ENCODE peak calls at places on chromosomes 7 and 10, in four cellular contexts. A is NCI-H446; X is stimulated activated CD4-positive, alpha-beta T cell treated with anti-CD3 and anti-CD28 coated beads, Interleukin-1b, Interleukin-23, amount 100 ng/mL, for 24 hours; L is cardiac muscle cell. B is an unnamed sample.

GRCh38 chr10:77756319-77757232 is 119.0 kb upstream of the KCNMA1 start:
- DNase-seq in A (peak), X (no peak), L (peak), B (peak)

GRCh38 chr10:14822879-14823755 is 14.7 kb downstream of the CDNF start:
- DNase-seq in A (no peak), X (no peak), L (peak), B (peak)

GRCh38 chr7:3089493-3089892 is 45.8 kb upstream of the CARD11 start:
- DNase-seq in A (no peak), X (no peak), L (peak), B (peak)

GRCh38 chr10:66916030-66916429 is 9.8 kb upstream of the LRRTM3 start:
- DNase-seq in A (no peak), X (no peak), L (no peak), B (no peak)

GRCh38 chr7:45662540-45663166 is 88.5 kb downstream of the ADCY1 start:
- DNase-seq in A (no peak), X (no peak), L (no peak), B (no peak)

GRCh38 chr7:28953628-28954027 is 4.5 kb downstream of the TRIL start:
- DNase-seq in A (no peak), X (no peak), L (peak), B (no peak)

GRCh38 chr10:117477961-117478670 is 64.4 kb upstream of the EMX2 start:
- DNase-seq in A (no peak), X (no peak), L (peak), B (peak)

GRCh38 chr10:133439517-133440461 is 14.0 kb upstream of the SCART1 start:
- DNase-seq in A (no peak), X (no peak), L (no peak), B (no peak)

B was measured in HuH-7.